ENCODE peak calls at places on chromosomes 11 and 22, in eight cellular contexts. V, X, A, Z, S, H, F and C are unnamed samples.

GRCh38 chr22:35198738-35199137 is 58.6 kb upstream of the HMGXB4 start:
- DNase-seq in Z (no peak), X (no peak), V (no peak), S (no peak), F (no peak), A (no peak), H (no peak), C (no peak)

GRCh38 chr11:27234043-27234668 is 128.9 kb downstream of the CCDC34 start:
- DNase-seq in Z (no peak), H (no peak), V (no peak), A (peak), F (no peak), X (peak), S (peak), C (no peak)

GRCh38 chr11:118572914-118573550 is 823 bp downstream of the ARCN1 start:
- DNase-seq in F (no peak), S (peak), H (peak), V (peak), Z (no peak), X (no peak), A (no peak), C (peak)

GRCh38 chr11:119157088-119157487 is 8.2 kb downstream of the ABCG4 start:
- DNase-seq in S (no peak), X (no peak), Z (no peak), H (no peak), F (no peak), V (no peak), A (no peak), C (no peak)

GRCh38 chr11:112965601-112966125 is 4.4 kb downstream of the NCAM1 start:
- DNase-seq in A (no peak), X (no peak), S (no peak), V (no peak), H (no peak), F (no peak), Z (no peak), C (no peak)

GRCh38 chr11:34160791-34161190 is 55.4 kb downstream of the NAT10 start:
- DNase-seq in V (no peak), Z (no peak), F (no peak), S (no peak), X (no peak), A (no peak), H (no peak), C (no peak)

GRCh38 chr11:114084414-114084813 is 24.9 kb downstream of the ZBTB16 start:
- DNase-seq in A (no peak), S (no peak), H (no peak), V (no peak), X (no peak), Z (no peak), F (no peak), C (no peak)

GRCh38 chr22:30054764-30055069 is 25.5 kb upstream of the HORMAD2 start:
- DNase-seq in A (no peak), X (no peak), S (no peak), Z (no peak), H (no peak), V (no peak), F (no peak), C (no peak)

GRCh38 chr11:100776212-100776896 is 89.3 kb downstream of the ARHGAP42 start:
- DNase-seq in F (no peak), X (peak), S (peak), A (no peak), H (no peak), V (peak), Z (no peak), C (peak)

GRCh38 chr11:72758304-72758689 is 6.1 kb upstream of the ARAP1 start:
- DNase-seq in Z (no peak), X (no peak), V (no peak), A (peak), S (no peak), H (no peak), F (no peak), C (no peak)

GRCh38 chr11:134261626-134262488 is 8.5 kb downstream of the ACAD8 start:
- DNase-seq in A (no peak), X (no peak), S (no peak), Z (no peak), V (peak), H (peak), F (no peak), C (no peak)

GRCh38 chr22:42883121-42883520 is 26.0 kb upstream of the ARFGAP3 start:
- DNase-seq in Z (no peak), X (no peak), F (no peak), A (no peak), S (no peak), H (no peak), V (no peak), C (no peak)

GRCh38 chr11:27468209-27468608 is 4.4 kb downstream of the LGR4 start:
- DNase-seq in F (no peak), H (no peak), S (peak), A (no peak), X (peak), Z (no peak), V (peak), C (peak)

GRCh38 chr11:125223901-125224331 is 59.4 kb downstream of the PKNOX2 start:
- DNase-seq in V (no peak), Z (no peak), F (no peak), H (no peak), X (no peak), S (no peak), A (no peak), C (no peak)

GRCh38 chr11:107587306-107587979 is 3.5 kb upstream of the ELMOD1 start:
- DNase-seq in V (no peak), A (no peak), X (no peak), H (no peak), Z (no peak), F (no peak), S (no peak), C (no peak)

GRCh38 chr11:73478737-73479347 is 102.6 kb downstream of the RELT start:
- DNase-seq in S (peak), X (peak), A (no peak), H (peak), V (peak), F (no peak), Z (no peak), C (peak)